ENCODE peak calls at places on chromosomes 12 and 14, in seven cellular contexts. K is ovary, X is neural progenitor cell, Q is uterus, H is cardiac muscle cell, T is AG04450, N is H1. J is an unnamed sample.
A peak's percentile ranks its signal among the peaks of the same experiment; 100 is the strongest.

GRCh38 chr12:56334490-56334793 is 642 bp upstream of the PAN2 start:
- DNase-seq in K (no peak), X (no peak), Q (no peak), H (no peak), T (no peak), N (no peak), J (no peak)

GRCh38 chr14:39169541-39169900 is 612 bp downstream of the TRAPPC6B start:
- DNase-seq in K (no peak), X (no peak), Q (no peak), H (no peak), T (no peak), N (no peak), J (no peak)

GRCh38 chr14:21320913-21321312 is 41.0 kb downstream of the RPGRIP1 start:
- DNase-seq in K (no peak), X (no peak), Q (no peak), H (no peak), T (no peak), N (no peak), J (no peak)

GRCh38 chr12:87801860-87802720 is 227.1 kb downstream of the C12orf50 start:
- DNase-seq in K (no peak), X (no peak), Q (no peak), H (no peak), T (no peak), N (no peak), J (no peak)

GRCh38 chr12:18723752-18724151 is 14.1 kb downstream of the PLCZ1 start:
- DNase-seq in K (no peak), X (no peak), Q (no peak), H (no peak), T (peak; percentile 71), N (no peak), J (no peak)

GRCh38 chr14:101357559-101358319 is 203.6 kb upstream of the DIO3 start:
- DNase-seq in K (peak; percentile 16), X (no peak), Q (peak; percentile 9), H (no peak), T (no peak), N (no peak), J (no peak)

GRCh38 chr12:119169150-119169549 is 9.6 kb upstream of the HSPB8 start:
- DNase-seq in K (no peak), X (no peak), Q (no peak), H (no peak), T (no peak), N (no peak), J (no peak)

GRCh38 chr12:6547987-6548386 is 7.9 kb downstream of the IFFO1 start:
- DNase-seq in K (peak; percentile 67), X (no peak), Q (peak; percentile 83), H (no peak), T (peak; percentile 63), N (no peak), J (no peak)

GRCh38 chr14:100440758-100441203 is 117.6 kb downstream of the SLC25A47 start:
- DNase-seq in K (no peak), X (no peak), Q (no peak), H (no peak), T (no peak), N (no peak), J (no peak)

GRCh38 chr12:13435535-13435934 is 239.0 kb downstream of the EMP1 start:
- DNase-seq in K (no peak), X (peak; percentile 41), Q (no peak), H (no peak), T (no peak), N (peak; percentile 17), J (no peak)

GRCh38 chr14:58501214-58501816 is 73.8 kb downstream of the KIAA0586 start:
- DNase-seq in K (peak; percentile 31), X (peak; percentile 77), Q (no peak), H (peak; percentile 83), T (peak; percentile 72), N (no peak), J (no peak)

GRCh38 chr12:92136883-92137582 is 8.6 kb downstream of the BTG1 start:
- DNase-seq in K (no peak), X (peak; percentile 43), Q (no peak), H (no peak), T (peak; percentile 82), N (no peak), J (no peak)

GRCh38 chr12:56487448-56488040 is 417 bp downstream of the GLS2 start:
- DNase-seq in K (peak; percentile 55), X (peak; percentile 66), Q (peak; percentile 39), H (peak; percentile 65), T (no peak), N (no peak), J (peak; percentile 49)

GRCh38 chr14:90677484-90678045 is 138.7 kb downstream of the TTC7B start:
- DNase-seq in K (no peak), X (no peak), Q (no peak), H (no peak), T (no peak), N (no peak), J (no peak)

DNA sequence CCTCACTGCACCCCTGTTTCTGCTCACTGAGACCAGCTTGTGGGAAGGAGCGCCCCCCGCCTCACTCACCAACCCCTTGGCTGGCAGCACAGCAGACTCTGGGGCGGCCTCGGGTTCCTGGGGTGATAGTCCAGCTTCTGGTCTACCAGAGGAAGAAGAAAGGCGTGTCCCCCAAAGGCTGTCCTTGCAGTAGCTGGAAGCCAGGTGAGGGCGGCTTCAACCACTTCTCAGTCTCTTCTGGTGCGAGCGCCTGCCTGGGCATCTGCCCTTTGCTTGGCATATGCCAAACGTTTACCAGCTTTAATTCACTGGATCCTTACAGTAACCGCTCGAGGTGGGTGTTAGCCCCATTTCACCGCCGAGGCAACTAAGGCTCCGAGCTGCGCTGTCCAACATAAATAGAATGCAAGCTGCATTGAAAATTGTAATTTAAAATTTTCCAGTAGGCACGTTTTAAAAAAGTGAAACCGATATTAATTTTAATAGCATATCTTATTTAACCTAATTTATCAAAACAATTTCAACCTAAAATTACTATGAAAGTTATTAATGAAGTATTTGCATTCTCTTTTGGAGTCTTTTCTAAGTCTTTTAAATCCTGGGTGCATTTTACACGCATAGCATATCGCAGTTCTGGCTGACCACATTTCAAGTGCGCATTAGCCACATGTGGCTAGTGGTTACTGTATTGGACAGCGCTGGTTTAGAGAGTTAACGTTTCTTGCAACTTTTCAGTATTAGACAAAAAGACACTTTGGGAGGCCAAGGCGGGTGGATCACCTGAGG is 872 bp downstream of the FAM177A1 start:
- DNase-seq in K (no peak), X (no peak), Q (no peak), H (no peak), T (no peak), N (no peak), J (no peak)
- TF ChIP-seq CTCF in K (no peak), X (no peak), Q (no peak), H (no peak), T (no peak), N (no peak), J (no peak)

DNA sequence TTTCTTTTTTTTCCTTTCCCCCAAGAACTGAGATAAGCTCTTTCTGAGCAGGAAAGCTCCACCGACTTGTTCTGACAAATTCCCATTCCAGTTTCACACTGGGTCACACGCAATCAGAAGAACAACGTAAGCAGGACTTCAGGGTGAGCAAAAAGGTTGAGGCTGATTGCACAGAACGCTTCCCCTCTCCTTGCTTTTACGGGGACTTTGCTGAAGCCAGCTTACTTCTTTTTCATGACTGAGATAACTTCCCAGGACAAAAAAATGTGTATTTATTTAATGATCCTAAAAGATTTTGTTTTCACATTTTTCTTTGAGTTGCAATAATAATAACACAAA is 153.2 kb downstream of the PHLDA1 start:
- DNase-seq in K (peak; percentile 52), X (no peak), Q (no peak), H (no peak), T (peak; percentile 33), N (no peak), J (no peak)
- H3K27ac ChIP-seq in K (no peak overlapping the region), X (no peak overlapping the region), Q (no peak overlapping the region), H (no peak overlapping the region), T (no peak overlapping the region), N (no peak overlapping the region), J (no peak overlapping the region)

GRCh38 chr12:34361721-34362316 is 339.5 kb downstream of the ALG10 start:
- DNase-seq in K (no peak), X (no peak), Q (no peak), H (no peak), T (no peak), N (no peak), J (no peak)

GRCh38 chr12:34358198-34358597 is 335.9 kb downstream of the ALG10 start:
- DNase-seq in K (no peak), X (no peak), Q (no peak), H (no peak), T (no peak), N (no peak), J (no peak)

GRCh38 chr12:34357791-34358190 is 335.5 kb downstream of the ALG10 start:
- DNase-seq in K (no peak), X (no peak), Q (no peak), H (no peak), T (no peak), N (no peak), J (no peak)

GRCh38 chr12:34368079-34368478 is 345.8 kb downstream of the ALG10 start:
- DNase-seq in K (no peak), X (no peak), Q (no peak), H (no peak), T (no peak), N (no peak), J (no peak)

GRCh38 chr12:34363050-34363673 is 340.9 kb downstream of the ALG10 start:
- DNase-seq in K (no peak), X (no peak), Q (no peak), H (no peak), T (no peak), N (no peak), J (no peak)
- TF ChIP-seq CTCF in K (no peak), X (no peak), Q (no peak), H (no peak), T (no peak), N (no peak), J (no peak)

GRCh38 chr12:1939745-1940607 is 21.5 kb upstream of the CACNA2D4 start:
- DNase-seq in K (peak; percentile 89), X (peak; percentile 83), Q (peak; percentile 90), H (peak; percentile 85), T (peak; percentile 68), N (peak; percentile 53), J (peak; percentile 86)
- H3K27ac ChIP-seq in K (no peak overlapping the region), X (no peak overlapping the region), Q (peak overlapping the region; percentile 75), H (no peak overlapping the region), T (no peak overlapping the region), N (no peak overlapping the region), J (no peak overlapping the region)

DNA sequence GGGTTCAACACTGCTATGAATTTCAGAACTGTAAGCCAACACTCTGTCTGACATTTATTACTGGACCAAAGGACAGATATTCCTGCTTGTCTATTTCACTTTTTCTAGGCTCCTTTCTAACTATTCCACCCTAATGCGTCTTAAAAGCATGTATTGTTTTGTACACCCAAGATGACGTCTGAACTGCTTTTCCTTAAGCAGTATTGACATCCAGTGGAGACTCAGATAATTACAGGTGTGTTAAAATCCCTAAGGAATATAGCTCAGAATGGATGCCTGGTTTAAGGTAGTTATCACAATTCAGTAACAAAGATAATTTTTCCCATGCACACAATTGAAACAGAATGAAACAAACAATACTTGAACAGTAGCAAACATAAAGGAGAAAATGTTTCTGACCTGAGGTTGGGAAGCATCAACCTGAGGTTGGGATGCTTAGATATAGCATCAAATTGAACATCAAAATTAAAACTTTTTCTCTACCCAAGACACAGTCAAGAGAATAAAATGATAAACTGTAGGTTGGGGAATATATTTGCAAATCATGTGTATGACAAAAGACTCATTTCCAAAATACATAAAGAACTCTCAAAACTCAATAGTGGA is 93.7 kb upstream of the PTPRR start:
- DNase-seq in K (no peak), X (peak; percentile 59), Q (no peak), H (peak; percentile 55), T (no peak), N (no peak), J (no peak)
- TF ChIP-seq CTCF in K (no peak), X (peak; percentile 67), Q (peak; percentile 19), H (peak; percentile 54), T (peak; percentile 29), N (no peak), J (peak; percentile 38)